ENCODE peak calls at places on chromosomes 2 and 18, in eight cellular contexts. A is sigmoid colon, J is prostate gland, W is suprapubic skin, Y is vagina, K is IMR-90, R is transverse colon, N is lower lobe of right lung. D is an unnamed sample.

GRCh38 chr18:59072727-59073421 is 66.8 kb upstream of the SEC11C start:
- DNase-seq in Y (no peak), A (no peak), K (no peak), R (no peak), W (no peak), N (no peak), J (no peak), D (no peak)

GRCh38 chr2:172962824-172963223 is 112.8 kb upstream of the MAP3K20 start:
- DNase-seq in A (no peak), Y (no peak), K (peak), N (no peak), R (no peak), W (no peak), J (no peak), D (peak)

GRCh38 chr2:157388827-157389226 is 55.1 kb downstream of the CYTIP start:
- DNase-seq in A (no peak), R (no peak), K (no peak), W (no peak), J (no peak), Y (no peak), N (no peak), D (no peak)

GRCh38 chr18:79692056-79692455 is 12.5 kb downstream of the CTDP1 start:
- DNase-seq in N (no peak), A (peak), R (no peak), W (no peak), K (no peak), Y (no peak), J (no peak), D (no peak)

GRCh38 chr2:140893685-140894084 is 1237.1 kb downstream of the LRP1B start:
- DNase-seq in K (peak), J (no peak), N (no peak), W (no peak), A (no peak), Y (no peak), R (no peak), D (peak)

GRCh38 chr2:206158563-206159345 is 490 bp downstream of the NDUFS1 start:
- DNase-seq in A (no peak), J (no peak), N (no peak), W (no peak), R (no peak), K (peak), Y (no peak), D (peak)

GRCh38 chr18:24195296-24196053 is 56.6 kb downstream of the CABYR start:
- DNase-seq in N (no peak), R (no peak), J (no peak), K (no peak), A (no peak), W (no peak), Y (no peak), D (no peak)

GRCh38 chr2:241950878-241951331 is 81.4 kb downstream of the RTP5 start:
- DNase-seq in W (peak), N (peak), R (peak), A (peak), Y (no peak), K (peak), J (peak), D (peak)

GRCh38 chr2:173858297-173858731 is 106.9 kb downstream of the SP3 start:
- DNase-seq in N (no peak), W (no peak), R (no peak), A (no peak), K (no peak), Y (no peak), J (no peak), D (no peak)

GRCh38 chr2:230777681-230778080 is 65.0 kb downstream of the CAB39 start:
- DNase-seq in N (no peak), K (peak), J (no peak), Y (no peak), A (no peak), W (no peak), R (no peak), D (no peak)

GRCh38 chr18:48917579-48918101 is 33.1 kb downstream of the SMAD7 start:
- DNase-seq in A (peak), N (no peak), Y (no peak), J (no peak), K (no peak), W (no peak), R (no peak), D (no peak)

GRCh38 chr2:230691005-230691647 is 21.5 kb upstream of the CAB39 start:
- DNase-seq in R (no peak), N (no peak), Y (no peak), K (peak), A (no peak), W (peak), J (no peak), D (peak)

GRCh38 chr2:42659601-42660000 is 91.2 kb downstream of the MTA3 start:
- DNase-seq in K (no peak), R (no peak), J (peak), Y (no peak), N (no peak), W (no peak), A (no peak), D (no peak)

GRCh38 chr2:12718662-12719399 is 2.1 kb downstream of the TRIB2 start:
- DNase-seq in J (no peak), Y (no peak), W (no peak), K (no peak), A (no peak), R (no peak), N (no peak), D (no peak)

GRCh38 chr2:181586569-181587076 is 70.3 kb downstream of the CERKL start:
- DNase-seq in A (no peak), N (no peak), J (no peak), Y (no peak), K (no peak), W (no peak), R (no peak), D (no peak)

DNA sequence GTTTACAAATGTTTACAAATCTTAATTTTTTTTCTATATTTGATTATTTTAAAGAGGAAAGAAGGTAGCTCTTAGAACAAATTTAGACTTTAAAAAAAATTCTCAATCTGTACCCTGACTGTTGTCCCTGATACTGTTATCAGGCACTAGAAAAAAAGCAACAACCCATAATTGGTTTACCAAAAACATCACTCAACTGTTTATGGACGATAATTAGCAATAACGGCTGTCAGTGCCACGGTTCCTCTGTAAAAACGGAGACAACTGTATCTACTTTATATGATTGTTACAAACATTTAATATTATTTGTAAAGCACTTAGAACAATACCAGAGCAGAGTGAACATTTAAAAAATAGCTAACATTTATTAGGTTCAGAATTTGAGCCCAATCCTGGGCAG is 25.3 kb downstream of the MAP3K2 start:
- DNase-seq in A (no peak), R (no peak), K (no peak), W (no peak), J (no peak), Y (no peak), N (no peak), D (no peak)
- TF ChIP-seq CTCF in A (no peak), R (no peak), K (no peak), W (no peak), J (no peak), Y (no peak), N (no peak), D (no peak)

GRCh38 chr2:85066874-85067351 is 66.3 kb upstream of the TCF7L1 start:
- DNase-seq in R (peak), N (peak), J (peak), Y (no peak), A (peak), K (peak), W (peak), D (peak)
- H3K4me3 ChIP-seq in R (peak), N (peak), J (no peak), Y (peak), A (peak), K (peak), W (no peak), D (no peak)

GRCh38 chr18:57077786-57078552 is 68.9 kb upstream of the BOD1L2 start:
- DNase-seq in N (no peak), K (no peak), W (no peak), Y (no peak), R (no peak), J (no peak), A (no peak), D (no peak)
- TF ChIP-seq CTCF in N (no peak), K (no peak), W (no peak), Y (no peak), R (no peak), J (no peak), A (no peak), D (no peak)

GRCh38 chr2:178269825-178270224 is 75.5 kb downstream of the OSBPL6 start:
- DNase-seq in Y (no peak), J (no peak), R (no peak), A (no peak), N (no peak), K (no peak), W (no peak), D (no peak)
- H3K4me3 ChIP-seq in Y (no peak), J (no peak), R (no peak), A (no peak), N (no peak), K (no peak), W (no peak), D (no peak)

DNA sequence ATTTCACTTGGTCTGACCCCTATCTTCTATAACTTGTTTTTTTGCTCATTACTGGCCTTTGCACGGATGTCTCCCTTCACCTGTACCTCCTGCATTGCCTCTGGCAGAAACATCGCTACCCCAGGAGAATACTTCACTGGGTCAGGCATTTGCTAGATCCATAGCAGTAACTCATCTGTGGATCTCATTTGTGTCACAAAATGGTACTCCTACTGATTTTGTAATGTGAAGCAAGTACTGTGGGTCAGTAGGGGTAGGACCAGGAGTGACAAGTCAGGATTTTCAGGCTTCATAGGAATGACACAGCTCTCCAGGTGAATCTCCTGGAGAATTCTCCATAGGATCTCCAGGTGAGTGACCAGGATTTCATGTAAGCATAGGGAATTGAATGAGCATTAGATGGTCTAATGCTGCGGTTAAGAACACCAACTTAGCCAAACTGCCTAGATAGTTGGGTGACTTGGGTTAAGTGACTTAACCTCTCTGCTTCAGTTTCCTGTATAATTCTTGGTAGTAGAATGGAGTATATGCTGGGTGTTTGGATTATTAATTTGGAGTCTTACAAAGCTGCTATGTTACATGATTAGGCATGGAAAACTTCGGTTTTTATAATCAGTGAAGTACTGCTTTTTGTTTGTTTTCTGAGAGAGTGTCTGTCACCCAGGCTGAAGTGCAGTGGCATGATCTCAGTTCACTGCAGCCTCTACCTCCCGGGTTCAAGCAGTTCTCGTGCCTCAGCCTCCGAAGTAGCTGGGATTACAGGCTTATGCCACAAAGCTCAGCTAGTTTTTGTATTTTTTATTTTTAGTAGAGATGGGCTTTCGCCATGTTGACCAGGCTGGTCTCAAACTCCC is 4.4 kb downstream of the RPL37A start:
- DNase-seq in N (no peak), W (no peak), R (no peak), Y (no peak), J (no peak), K (no peak), A (no peak), D (no peak)
- TF ChIP-seq CTCF in N (no peak), W (no peak), R (no peak), Y (no peak), J (no peak), K (no peak), A (no peak), D (no peak)

GRCh38 chr2:201132518-201132917 is 16.6 kb downstream of the CFLAR start:
- DNase-seq in R (no peak), A (no peak), N (no peak), K (no peak), Y (no peak), W (no peak), J (no peak), D (no peak)
- H3K4me3 ChIP-seq in R (no peak), A (no peak), N (peak), K (no peak), Y (no peak), W (no peak), J (no peak), D (no peak)

GRCh38 chr2:2581331-2582159 is 250.5 kb upstream of the MYT1L start:
- DNase-seq in Y (peak), N (no peak), K (no peak), J (no peak), A (no peak), W (no peak), R (no peak), D (no peak)
- TF ChIP-seq CTCF in Y (no peak), N (no peak), K (no peak), J (no peak), A (no peak), W (no peak), R (no peak), D (no peak)

DNA sequence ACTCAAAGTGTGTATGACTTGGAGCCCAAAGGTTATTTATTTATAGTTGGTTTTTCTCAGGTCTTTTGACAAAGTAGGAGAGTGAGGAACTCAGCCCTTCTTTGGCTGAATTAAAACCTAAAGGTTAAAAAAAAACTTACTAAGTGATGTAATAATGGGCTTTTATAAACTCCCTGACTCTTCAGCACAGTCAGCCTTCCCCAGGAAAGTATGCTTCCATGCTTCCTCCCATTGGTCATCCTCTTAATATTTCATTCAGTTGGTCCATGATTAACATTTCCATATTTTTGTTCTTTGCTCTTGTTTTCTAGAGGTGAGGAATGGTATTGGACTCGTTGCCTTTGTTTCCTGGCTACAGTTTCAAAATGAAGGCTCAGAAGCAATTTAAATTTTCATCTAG is 7.2 kb downstream of the ARPC2 start:
- DNase-seq in A (no peak), K (peak), N (no peak), Y (no peak), W (no peak), R (no peak), J (no peak), D (no peak)
- H3K4me3 ChIP-seq in A (no peak), K (no peak), N (no peak), Y (no peak), W (no peak), R (no peak), J (no peak), D (no peak)

D was measured in fibroblast of mammary gland.